ENCODE peak calls at places on chromosomes 7 and 10, in eight cellular contexts. E, Y, S, C, T, L, O and K are unnamed samples.

GRCh38 chr10:103192089-103192450 is 1.0 kb downstream of the NT5C2 start:
- DNase-seq in O (peak; percentile 24), Y (no peak), L (peak; percentile 30), S (no peak), T (no peak), C (peak; percentile 49), E (no peak), K (no peak)

GRCh38 chr10:26367771-26368170 is 70.4 kb upstream of the APBB1IP start:
- DNase-seq in L (peak; percentile 52), Y (no peak), T (no peak), C (peak; percentile 10), S (peak; percentile 13), E (peak; percentile 17), O (peak; percentile 85), K (peak; percentile 40)

GRCh38 chr10:9262770-9263169 is 1208.3 kb downstream of the GATA3 start:
- DNase-seq in Y (no peak), T (peak; percentile 1), L (no peak), E (no peak), S (no peak), C (no peak), O (peak; percentile 13), K (no peak)

GRCh38 chr7:12162420-12163113 is 48.5 kb upstream of the TMEM106B start:
- DNase-seq in S (peak; percentile 48), O (no peak), C (peak; percentile 65), L (peak; percentile 69), Y (no peak), T (peak; percentile 78), E (peak; percentile 72), K (peak; percentile 66)

GRCh38 chr10:103890194-103890658 is 27.8 kb downstream of the STN1 start:
- DNase-seq in L (peak; percentile 96), O (peak; percentile 79), T (peak; percentile 8), C (no peak), Y (no peak), E (no peak), S (no peak), K (peak; percentile 9)

GRCh38 chr7:26291699-26292538 is at the start of gene SNX10:
- DNase-seq in S (peak; percentile 12), E (no peak), C (peak; percentile 34), Y (peak; percentile 37), O (peak; percentile 79), T (no peak), L (peak; percentile 65), K (no peak)

GRCh38 chr7:44076101-44076895 is 6.0 kb downstream of the POLM start:
- DNase-seq in Y (no peak), S (no peak), C (no peak), O (no peak), L (no peak), E (no peak), T (no peak), K (no peak)

GRCh38 chr10:5319863-5320262 is 44.9 kb upstream of the UCN3 start:
- DNase-seq in O (no peak), L (no peak), S (no peak), T (no peak), E (no peak), C (no peak), Y (no peak), K (no peak)

GRCh38 chr7:130831817-130832481 is 97.9 kb upstream of the KLF14 start:
- DNase-seq in T (peak; percentile 67), O (peak; percentile 69), S (peak; percentile 78), C (peak; percentile 75), L (peak; percentile 52), Y (no peak), E (peak; percentile 50), K (peak; percentile 78)

GRCh38 chr10:127149613-127150081 is 46.7 kb downstream of the INSYN2A start:
- DNase-seq in E (peak; percentile 68), O (no peak), C (peak; percentile 27), L (no peak), T (peak; percentile 49), Y (no peak), S (no peak), K (peak; percentile 11)

GRCh38 chr7:44508328-44508990 is 18.0 kb upstream of the NUDCD3 start:
- DNase-seq in L (no peak), T (no peak), Y (no peak), E (no peak), C (no peak), O (no peak), S (no peak), K (no peak)

GRCh38 chr10:22436526-22436892 is 91.2 kb downstream of the SPAG6 start:
- DNase-seq in L (no peak), S (no peak), E (no peak), T (no peak), O (no peak), Y (no peak), C (no peak), K (no peak)

DNA sequence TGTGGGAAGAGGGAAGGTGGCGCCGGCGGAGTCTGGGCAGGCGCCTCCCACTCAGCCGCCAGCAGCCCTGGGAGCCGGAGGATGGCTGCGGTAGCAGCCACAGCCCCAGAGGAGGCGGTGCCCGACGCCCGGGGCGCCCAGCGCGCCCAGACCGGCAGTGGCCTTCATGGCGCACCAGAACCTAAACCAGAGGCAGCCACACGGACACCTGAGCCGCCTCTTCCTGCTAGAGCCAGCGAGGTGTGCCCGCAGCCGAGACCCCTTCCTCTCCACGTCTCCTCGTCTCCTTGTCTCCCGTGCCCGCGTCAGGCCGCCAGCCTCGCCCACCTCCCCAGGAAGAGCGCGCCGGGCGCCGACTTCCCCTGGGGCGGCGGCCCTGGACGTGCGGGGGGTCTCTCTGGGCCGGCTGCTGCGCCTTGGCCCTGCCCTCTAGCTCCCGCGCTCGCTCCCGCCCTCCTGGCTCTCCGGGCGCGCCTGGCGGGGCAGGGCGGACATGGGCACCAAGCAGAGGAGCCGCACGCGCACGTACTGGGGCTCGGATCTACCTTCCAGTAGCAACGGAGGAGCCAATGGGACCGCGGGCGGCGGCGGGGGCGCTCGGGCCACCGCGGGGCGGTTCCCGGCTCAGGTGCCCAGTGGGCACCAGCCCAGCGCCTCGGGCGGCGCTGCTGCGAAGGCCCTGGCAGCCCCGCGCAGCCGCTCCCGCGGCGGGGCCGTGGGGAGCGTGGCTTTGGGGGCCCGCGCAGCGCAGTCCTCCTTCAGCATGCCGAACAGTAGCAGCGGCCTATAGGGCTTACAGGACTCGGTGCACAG is 33.0 kb upstream of the SFTPD start:
- DNase-seq in T (peak; percentile 2), Y (peak; percentile 55), E (peak; percentile 21), O (peak; percentile 80), C (peak; percentile 65), S (peak; percentile 46), L (peak; percentile 74), K (peak; percentile 29)
- H3K4me3 ChIP-seq in T (peak overlapping the region; percentile 61), Y (peak overlapping the region; percentile 64), E (peak overlapping the region; percentile 43), O (peak overlapping the region; percentile 84), C (peak overlapping the region; percentile 80), S (peak overlapping the region; percentile 62), L (peak overlapping the region; percentile 54), K (peak overlapping the region; percentile 56)

GRCh38 chr10:3749597-3750351 is 35.2 kb downstream of the KLF6 start:
- DNase-seq in O (peak; percentile 61), C (no peak), T (peak; percentile 90), L (peak; percentile 85), E (peak; percentile 55), S (peak; percentile 80), Y (peak; percentile 53), K (peak; percentile 82)
- H3K4me3 ChIP-seq in O (no peak overlapping the region), C (peak overlapping the region; percentile 74), T (no peak overlapping the region), L (no peak overlapping the region), E (no peak overlapping the region), S (peak overlapping the region; percentile 7), Y (no peak overlapping the region), K (no peak overlapping the region)

DNA sequence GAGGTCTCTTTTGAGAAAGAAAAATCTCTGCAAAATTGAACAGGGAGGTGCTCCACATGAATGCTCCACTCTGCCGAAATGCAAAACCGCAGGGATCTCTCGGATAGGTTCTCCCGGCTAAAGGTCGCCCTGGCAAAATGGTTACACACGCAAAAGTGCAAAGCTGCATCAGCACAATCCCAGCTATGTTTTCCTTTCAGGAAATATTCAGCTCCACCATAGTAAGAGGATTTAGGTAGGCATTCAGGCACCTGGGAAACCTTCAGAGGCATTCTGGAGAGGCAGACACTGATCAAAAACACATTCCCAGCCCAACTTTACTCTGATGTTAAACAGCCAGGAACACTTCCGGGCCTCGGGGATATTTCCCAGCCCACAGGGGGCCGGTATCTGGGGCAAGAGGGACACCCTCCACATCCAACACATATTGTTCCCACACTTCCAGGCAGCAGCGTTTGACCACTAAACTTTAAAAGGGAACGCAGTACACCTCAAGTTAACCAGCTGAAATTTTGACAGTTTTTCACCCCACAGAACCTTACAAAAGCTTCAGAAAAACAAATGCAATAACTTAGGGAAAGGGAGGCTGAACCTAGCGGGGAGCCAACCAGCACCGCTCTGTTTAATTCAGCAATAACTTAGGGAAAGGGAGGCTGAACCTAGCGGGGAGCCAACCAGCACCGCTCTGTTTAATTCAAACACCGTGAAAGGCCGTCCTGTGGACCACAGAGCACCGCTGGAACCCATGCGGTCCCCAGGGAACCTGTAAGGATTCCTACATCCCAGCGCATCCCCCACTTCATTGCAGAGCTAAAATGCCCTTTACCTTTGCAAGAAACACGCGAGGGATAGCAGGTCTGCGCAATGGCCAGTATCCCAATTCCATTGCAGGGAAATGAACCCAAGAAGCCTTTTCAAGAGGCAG is 45.9 kb downstream of the TNS3 start:
- DNase-seq in T (no peak), S (no peak), C (peak; percentile 63), Y (no peak), E (peak; percentile 26), O (no peak), L (no peak), K (no peak)
- H3K4me3 ChIP-seq in T (no peak overlapping the region), S (no peak overlapping the region), C (peak overlapping the region; percentile 72), Y (no peak overlapping the region), E (peak overlapping the region; percentile 35), O (peak overlapping the region; percentile 41), L (no peak overlapping the region), K (peak overlapping the region; percentile 14)

GRCh38 chr7:84412161-84412969 is 217.8 kb upstream of the SEMA3A start:
- DNase-seq in O (peak; percentile 12), E (peak; percentile 91), C (peak; percentile 89), T (peak; percentile 99), S (peak; percentile 93), Y (no peak), L (peak; percentile 91), K (peak; percentile 94)
- H3K4me3 ChIP-seq in O (no peak overlapping the region), E (no peak overlapping the region), C (peak overlapping the region; percentile 15), T (peak overlapping the region; percentile 1), S (no peak overlapping the region), Y (no peak overlapping the region), L (no peak overlapping the region), K (no peak overlapping the region)

GRCh38 chr7:158582089-158582456 is 5.5 kb downstream of the PTPRN2 start:
- DNase-seq in S (no peak), L (no peak), C (no peak), O (peak; percentile 20), T (no peak), Y (no peak), E (no peak), K (no peak)
- H3K4me3 ChIP-seq in S (no peak overlapping the region), L (no peak overlapping the region), C (no peak overlapping the region), O (no peak overlapping the region), T (no peak overlapping the region), Y (no peak overlapping the region), E (no peak overlapping the region), K (no peak overlapping the region)